ENCODE peak calls at places on chromosomes 1 and 21, in eight cellular contexts. One of them, this sample, is unnamed.

GRCh38 chr1:12565966-12566352 is 52.1 kb downstream of the DHRS3 start:
- DNase-seq in A549: no peak
- DNase-seq in mesenchymal stem cell: no peak
- DNase-seq in CD4-positive, CD25-positive, alpha-beta regulatory T cell: no peak
- DNase-seq in foreskin fibroblast: no peak
- DNase-seq in brain microvascular endothelial cell: no peak
- DNase-seq in GM23338: no peak
- DNase-seq in midbrain: no peak
- DNase-seq in this sample: no peak

GRCh38 chr21:43269461-43269860 is 100.7 kb downstream of the CRYAA start:
- DNase-seq in mesenchymal stem cell: no peak
- DNase-seq in midbrain: no peak
- DNase-seq in A549: no peak
- DNase-seq in foreskin fibroblast: no peak
- DNase-seq in GM23338: peak; percentile 59
- DNase-seq in brain microvascular endothelial cell: no peak
- DNase-seq in CD4-positive, CD25-positive, alpha-beta regulatory T cell: peak; percentile 56
- DNase-seq in this sample: no peak

GRCh38 chr21:36889401-36889800 is 77.1 kb downstream of the HLCS start:
- DNase-seq in mesenchymal stem cell: peak; percentile 11
- DNase-seq in GM23338: no peak
- DNase-seq in CD4-positive, CD25-positive, alpha-beta regulatory T cell: no peak
- DNase-seq in brain microvascular endothelial cell: peak; percentile 78
- DNase-seq in midbrain: no peak
- DNase-seq in foreskin fibroblast: no peak
- DNase-seq in A549: no peak
- DNase-seq in this sample: no peak

GRCh38 chr1:94865369-94865768 is 45.2 kb downstream of the SLC44A3 start:
- DNase-seq in mesenchymal stem cell: peak; percentile 85
- DNase-seq in brain microvascular endothelial cell: no peak
- DNase-seq in GM23338: no peak
- DNase-seq in CD4-positive, CD25-positive, alpha-beta regulatory T cell: no peak
- DNase-seq in A549: no peak
- DNase-seq in foreskin fibroblast: no peak
- DNase-seq in midbrain: peak; percentile 46
- DNase-seq in this sample: no peak

GRCh38 chr1:36924282-36924791 is 110.0 kb downstream of the GRIK3 start:
- DNase-seq in CD4-positive, CD25-positive, alpha-beta regulatory T cell: peak; percentile 14
- DNase-seq in foreskin fibroblast: peak; percentile 8
- DNase-seq in brain microvascular endothelial cell: peak; percentile 5
- DNase-seq in mesenchymal stem cell: no peak
- DNase-seq in GM23338: peak; percentile 94
- DNase-seq in A549: peak; percentile 9
- DNase-seq in midbrain: peak; percentile 58
- DNase-seq in this sample: no peak

GRCh38 chr21:17658931-17659330 is 46.2 kb upstream of the BTG3 start:
- DNase-seq in CD4-positive, CD25-positive, alpha-beta regulatory T cell: no peak
- DNase-seq in A549: no peak
- DNase-seq in foreskin fibroblast: no peak
- DNase-seq in midbrain: no peak
- DNase-seq in brain microvascular endothelial cell: no peak
- DNase-seq in GM23338: no peak
- DNase-seq in mesenchymal stem cell: no peak
- DNase-seq in this sample: no peak

GRCh38 chr21:35637431-35637830 is 422.9 kb downstream of the SETD4 start:
- DNase-seq in CD4-positive, CD25-positive, alpha-beta regulatory T cell: no peak
- DNase-seq in brain microvascular endothelial cell: peak; percentile 66
- DNase-seq in foreskin fibroblast: peak; percentile 75
- DNase-seq in mesenchymal stem cell: no peak
- DNase-seq in A549: no peak
- DNase-seq in midbrain: no peak
- DNase-seq in GM23338: no peak
- DNase-seq in this sample: no peak

GRCh38 chr1:105914403-105914802 is 1142.1 kb upstream of the PRMT6 start:
- DNase-seq in A549: no peak
- DNase-seq in CD4-positive, CD25-positive, alpha-beta regulatory T cell: no peak
- DNase-seq in GM23338: no peak
- DNase-seq in foreskin fibroblast: no peak
- DNase-seq in brain microvascular endothelial cell: no peak
- DNase-seq in midbrain: no peak
- DNase-seq in mesenchymal stem cell: no peak
- DNase-seq in this sample: no peak

GRCh38 chr1:160149706-160150105 is 1.7 kb upstream of the ATP1A4 start:
- DNase-seq in midbrain: no peak
- DNase-seq in foreskin fibroblast: no peak
- DNase-seq in CD4-positive, CD25-positive, alpha-beta regulatory T cell: no peak
- DNase-seq in GM23338: no peak
- DNase-seq in A549: no peak
- DNase-seq in mesenchymal stem cell: no peak
- DNase-seq in brain microvascular endothelial cell: no peak
- DNase-seq in this sample: no peak

GRCh38 chr21:28144653-28145052 is 848.0 kb downstream of the LTN1 start:
- DNase-seq in CD4-positive, CD25-positive, alpha-beta regulatory T cell: no peak
- DNase-seq in mesenchymal stem cell: no peak
- DNase-seq in midbrain: no peak
- DNase-seq in foreskin fibroblast: no peak
- DNase-seq in brain microvascular endothelial cell: no peak
- DNase-seq in GM23338: no peak
- DNase-seq in A549: no peak
- DNase-seq in this sample: no peak

GRCh38 chr1:71276466-71276865 is 195.6 kb upstream of the ZRANB2 start:
- DNase-seq in GM23338: no peak
- DNase-seq in A549: no peak
- DNase-seq in midbrain: no peak
- DNase-seq in mesenchymal stem cell: no peak
- DNase-seq in CD4-positive, CD25-positive, alpha-beta regulatory T cell: no peak
- DNase-seq in foreskin fibroblast: no peak
- DNase-seq in brain microvascular endothelial cell: no peak
- DNase-seq in this sample: no peak

GRCh38 chr1:33943978-33944377 is 80.1 kb downstream of the HMGB4 start:
- DNase-seq in brain microvascular endothelial cell: peak; percentile 92
- DNase-seq in GM23338: no peak
- DNase-seq in A549: no peak
- DNase-seq in mesenchymal stem cell: peak; percentile 14
- DNase-seq in foreskin fibroblast: peak; percentile 42
- DNase-seq in midbrain: no peak
- DNase-seq in CD4-positive, CD25-positive, alpha-beta regulatory T cell: no peak
- DNase-seq in this sample: no peak